ENCODE peak calls at places on chromosomes 6 and 20, in five cellular contexts. M is endothelial cell of umbilical vein, W is IMR-90, D is neural progenitor cell, B is fibroblast of lung. H is an unnamed sample.

GRCh38 chr20:8663424-8663823 is 405.5 kb upstream of the PLCB4 start:
- DNase-seq in M (no peak), W (no peak), D (no peak), B (no peak), H (no peak)

GRCh38 chr6:19838442-19839236 is 1.5 kb downstream of the ID4 start:
- DNase-seq in M (no peak), W (peak), D (peak), B (peak), H (peak)

GRCh38 chr6:28758046-28758817 is 165.6 kb downstream of the TRIM27 start:
- DNase-seq in M (no peak), W (peak), D (peak), B (peak), H (no peak)

GRCh38 chr6:30707281-30707850 is 9.7 kb downstream of the MDC1 start:
- DNase-seq in M (no peak), W (no peak), D (no peak), B (no peak), H (peak)

GRCh38 chr6:164039954-164040375 is 625.4 kb downstream of the QKI start:
- DNase-seq in M (peak), W (no peak), D (no peak), B (no peak), H (peak)

GRCh38 chr6:13248053-13248452 is 80.3 kb downstream of the TBC1D7 start:
- DNase-seq in M (peak), W (peak), D (peak), B (peak), H (no peak)

GRCh38 chr6:166490671-166491500 is 95.6 kb downstream of the RAMACL start:
- DNase-seq in M (peak), W (peak), D (no peak), B (peak), H (peak)

GRCh38 chr6:14269434-14269833 is 151.9 kb downstream of the CD83 start:
- DNase-seq in M (no peak), W (no peak), D (no peak), B (no peak), H (no peak)

GRCh38 chr6:145036236-145036635 is 699.1 kb downstream of the EPM2A start:
- DNase-seq in M (no peak), W (peak), D (no peak), B (peak), H (no peak)

GRCh38 chr20:63625771-63626423 is 1.0 kb downstream of the GMEB2 start:
- DNase-seq in M (no peak), W (peak), D (peak), B (peak), H (no peak)

GRCh38 chr6:22886881-22887581 is 317.7 kb downstream of the HDGFL1 start:
- DNase-seq in M (no peak), W (peak), D (no peak), B (peak), H (no peak)

GRCh38 chr6:132401941-132402275 is 633 bp upstream of the MOXD1 start:
- DNase-seq in M (no peak), W (no peak), D (peak), B (no peak), H (no peak)

GRCh38 chr6:132404330-132404729 is 3.1 kb upstream of the MOXD1 start:
- DNase-seq in M (no peak), W (no peak), D (no peak), B (no peak), H (no peak)

GRCh38 chr6:132404736-132405135 is 3.5 kb upstream of the MOXD1 start:
- DNase-seq in M (no peak), W (peak), D (no peak), B (peak), H (no peak)

GRCh38 chr6:132401120-132401940 is at the start of gene MOXD1:
- DNase-seq in M (peak), W (peak), D (peak), B (peak), H (peak)

DNA sequence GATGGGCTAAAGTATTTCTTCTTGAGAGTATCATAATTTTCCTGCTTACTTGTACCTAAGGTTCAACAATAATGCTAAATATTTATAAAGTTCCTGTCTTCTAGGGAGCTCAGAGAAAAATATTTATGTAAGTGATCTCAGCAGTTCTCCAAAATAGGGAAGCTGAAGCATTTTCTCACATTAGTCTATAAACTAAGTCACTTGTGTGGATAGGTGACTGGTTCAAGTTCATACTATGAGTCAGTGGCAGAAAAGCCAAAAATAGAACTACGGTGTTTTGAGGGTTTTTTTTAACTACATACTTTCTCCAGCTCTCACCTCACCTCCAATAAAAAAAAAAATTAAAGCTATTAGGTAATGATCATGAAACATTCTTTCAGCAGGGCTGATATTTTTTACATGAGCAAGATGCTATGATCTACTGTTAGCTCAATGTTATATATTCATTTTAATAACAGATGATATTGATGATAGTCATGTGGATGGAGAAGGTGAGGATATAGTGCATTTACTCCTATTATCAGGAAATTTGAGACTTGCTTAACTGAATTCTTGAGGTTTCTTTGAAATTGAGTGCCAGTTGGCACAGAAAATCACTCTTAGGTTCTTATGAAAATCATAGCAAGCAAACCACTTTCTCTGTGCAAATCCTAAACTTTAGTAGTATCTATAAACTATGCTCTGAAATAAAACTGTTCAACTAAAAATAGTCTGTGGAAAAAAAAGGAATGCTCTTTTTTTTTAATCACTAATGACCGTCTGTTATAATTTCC is 4.1 kb upstream of the MOXD1 start:
- DNase-seq in M (no peak), W (peak), D (no peak), B (peak), H (no peak)
- H3K4me3 ChIP-seq in M (no peak), W (no peak), D (no peak), B (no peak), H (no peak)

GRCh38 chr6:3566812-3567211 is 110.0 kb upstream of the SLC22A23 start:
- DNase-seq in M (no peak), W (peak), D (no peak), B (peak), H (no peak)

GRCh38 chr6:3565291-3565690 is 108.4 kb upstream of the SLC22A23 start:
- DNase-seq in M (no peak), W (no peak), D (no peak), B (no peak), H (no peak)

GRCh38 chr6:3559561-3559960 is 102.7 kb upstream of the SLC22A23 start:
- DNase-seq in M (no peak), W (no peak), D (no peak), B (no peak), H (no peak)

DNA sequence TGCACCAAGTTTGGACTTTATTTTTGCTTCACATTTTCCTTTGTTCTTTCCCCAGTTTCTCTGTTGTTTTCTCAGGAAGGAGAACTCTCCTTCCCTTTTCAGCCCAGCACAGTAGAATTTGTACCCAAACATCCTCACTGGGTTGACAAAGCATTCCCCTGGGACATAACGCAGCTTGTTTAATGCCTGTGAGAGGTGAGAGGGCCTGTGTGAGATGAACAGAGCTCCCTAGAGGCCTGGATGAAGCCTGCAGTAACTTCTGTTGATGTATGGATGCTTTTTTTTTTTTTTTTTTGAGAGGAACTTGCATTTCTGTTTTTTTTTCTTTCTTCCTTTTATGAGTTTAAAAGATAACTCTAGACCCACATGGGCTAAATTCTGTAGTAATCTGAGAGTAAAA is 104.9 kb upstream of the SLC22A23 start:
- DNase-seq in M (peak), W (peak), D (peak), B (no peak), H (no peak)
- TF ChIP-seq CTCF in M (peak), W (peak), D (peak), B (no peak), H (no peak)

DNA sequence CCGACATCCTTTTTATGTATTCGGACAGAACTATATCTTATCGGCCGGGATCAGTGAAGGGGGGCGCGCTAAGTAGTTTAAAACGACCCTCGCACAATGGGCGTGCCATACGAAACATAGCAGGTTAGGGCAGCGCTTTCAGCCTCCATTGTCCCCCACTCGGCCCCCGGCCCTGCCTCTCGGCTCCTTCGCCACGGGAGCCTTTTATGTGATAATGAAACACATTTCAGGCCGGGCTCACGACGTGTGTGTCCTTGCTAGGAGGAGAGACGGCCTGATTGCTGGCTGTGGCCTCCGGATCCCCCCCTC is 5.3 kb downstream of the FOXA2 start:
- DNase-seq in M (no peak), W (no peak), D (peak), B (no peak), H (no peak)
- H3K9ac ChIP-seq in M (no peak), W (no peak), D (no peak), B (no peak), H (no peak)

DNA sequence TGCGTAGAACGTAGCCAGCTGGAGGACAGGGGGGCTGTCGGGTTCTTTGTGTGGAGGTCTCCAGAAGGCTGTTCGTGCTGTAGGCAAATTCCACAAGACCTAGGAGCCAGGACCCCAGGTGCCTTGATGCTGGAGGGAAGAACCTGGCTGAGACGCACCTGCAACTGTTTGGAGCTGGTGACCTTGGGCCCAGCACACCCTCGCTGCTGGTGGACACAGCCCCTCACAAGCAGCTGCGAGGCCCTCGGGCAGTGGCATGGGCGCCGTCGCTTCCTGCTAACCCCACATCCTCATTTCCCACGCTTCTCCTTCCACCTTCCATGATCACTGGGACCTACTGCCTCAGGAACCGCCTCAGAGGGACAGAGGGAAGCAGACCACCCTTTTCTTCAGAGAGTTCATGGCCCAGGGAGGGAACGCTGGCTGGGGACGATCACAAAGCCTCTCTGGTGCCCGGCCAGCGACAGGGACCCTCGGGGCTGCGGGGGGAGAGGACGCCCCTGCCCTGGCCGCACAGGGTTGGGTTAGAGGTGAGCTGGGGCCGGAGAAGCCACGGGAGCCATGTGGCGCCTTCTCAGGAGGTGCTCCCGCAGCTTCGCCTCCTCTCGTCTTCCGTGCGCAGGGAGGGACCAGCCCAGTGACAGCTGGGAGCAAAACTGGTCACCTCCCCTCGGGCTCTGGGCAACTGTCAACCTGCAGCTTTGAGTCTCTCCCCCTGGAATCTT is 18.4 kb downstream of the DLL1 start:
- DNase-seq in M (no peak), W (no peak), D (no peak), B (no peak), H (no peak)
- H3K4me3 ChIP-seq in M (no peak), W (no peak), D (no peak), B (no peak), H (no peak)

DNA sequence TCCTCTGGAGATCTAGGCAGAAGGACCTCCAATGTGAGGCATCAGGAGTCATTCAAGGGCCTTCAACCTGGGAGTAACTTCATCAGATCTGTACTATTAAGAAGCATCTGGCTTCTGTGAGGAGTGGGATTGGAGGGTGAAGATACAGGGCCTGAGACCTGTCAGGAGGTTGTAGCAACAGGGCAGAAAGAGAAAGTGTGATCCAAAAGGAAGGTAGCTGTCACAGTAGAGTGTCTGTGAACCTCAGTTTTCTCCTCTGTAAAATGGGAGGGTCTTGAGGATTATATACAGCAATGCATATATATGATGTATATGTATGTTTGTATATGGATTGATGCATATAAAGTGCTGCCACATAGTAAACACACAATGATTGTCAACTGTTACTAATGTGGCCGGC is 2.6 kb upstream of the RPL10A start:
- DNase-seq in M (no peak), W (no peak), D (no peak), B (no peak), H (no peak)
- TF ChIP-seq CTCF in M (no peak), W (no peak), D (no peak), B (no peak), H (no peak)

GRCh38 chr6:1311400-1312192 is at the start of gene FOXQ1:
- DNase-seq in M (peak), W (peak), D (peak), B (peak), H (peak)
- H3K9ac ChIP-seq in M (no peak), W (no peak), D (no peak), B (peak), H (peak)

GRCh38 chr6:158516098-158516497 is 43.8 kb upstream of the TMEM181 start:
- DNase-seq in M (peak), W (no peak), D (no peak), B (no peak), H (no peak)
- H3K4me3 ChIP-seq in M (no peak), W (no peak), D (no peak), B (no peak), H (no peak)

H was measured in colonic mucosa.